ENCODE peak calls at places on chromosome X, in ten cellular contexts. W is OCI-LY7, Q is GM23248, P is MM.1S, N is H9, C is fibroblast of lung, K is GM23338, J is PC-3, L is hepatocyte, H is HCT116. V is an unnamed sample. For H3K79me2, the result is how much of the 10 kb centered on the place peaks cover.

GRCh38 chrX:16487620-16488380 is 162.2 kb upstream of the S100G start:
- DNase-seq in C (no peak), N (no peak), J (peak), K (no peak), L (no peak), H (no peak), Q (peak), P (no peak), W (no peak), V (no peak)

GRCh38 chrX:17521871-17522693 is 147.1 kb downstream of the NHS start:
- DNase-seq in W (no peak), N (peak), H (peak), L (peak), Q (peak), K (peak), P (no peak), J (peak), C (peak), V (no peak)

GRCh38 chrX:30593435-30594200 is 16.1 kb upstream of the TASL start:
- DNase-seq in Q (no peak), W (peak), K (peak), C (no peak), H (peak), P (peak), L (no peak), J (peak), N (peak), V (no peak)

GRCh38 chrX:151505796-151506195 is 57.7 kb upstream of the PASD1 start:
- DNase-seq in N (no peak), Q (peak), H (peak), P (no peak), L (peak), J (peak), K (peak), C (no peak), W (peak), V (peak)

GRCh38 chrX:68685722-68686683 is 38.5 kb downstream of the STARD8 start:
- DNase-seq in J (no peak), C (peak), H (no peak), Q (peak), P (no peak), K (peak), N (peak), L (peak), W (no peak), V (no peak)

GRCh38 chrX:49079489-49080428 is at the start of gene WDR45:
- DNase-seq in Q (peak), N (peak), L (peak), K (peak), C (peak), J (peak), H (no peak), W (peak), P (peak), V (peak)

GRCh38 chrX:104618106-104618895 is 52.3 kb downstream of the IL1RAPL2 start:
- DNase-seq in W (no peak), J (peak), Q (no peak), L (no peak), C (no peak), K (no peak), N (no peak), P (no peak), H (no peak), V (no peak)

GRCh38 chrX:137998619-137999018 is 432.7 kb downstream of the ZIC3 start:
- DNase-seq in H (no peak), K (no peak), L (no peak), C (no peak), J (no peak), P (no peak), Q (no peak), N (no peak), W (no peak), V (no peak)

GRCh38 chrX:23008431-23009099 is 8.8 kb downstream of the DDX53 start:
- DNase-seq in W (peak), H (peak), K (peak), L (peak), P (peak), N (no peak), Q (peak), J (peak), C (peak), V (no peak)

GRCh38 chrX:65451663-65452062 is 82.9 kb downstream of the LAS1L start:
- DNase-seq in N (no peak), J (peak), K (peak), W (peak), H (peak), P (peak), Q (peak), L (peak), C (peak), V (peak)

GRCh38 chrX:13087322-13088154 is 43.1 kb upstream of the FAM9C start:
- DNase-seq in H (no peak), J (peak), Q (no peak), W (peak), K (no peak), L (no peak), P (peak), N (no peak), C (no peak), V (peak)

GRCh38 chrX:52979993-52980392 is 21.7 kb upstream of the FAM156A start:
- DNase-seq in W (no peak), K (peak), L (no peak), Q (peak), H (no peak), P (no peak), C (no peak), J (no peak), N (no peak), V (no peak)

GRCh38 chrX:21946925-21947641 is 6.6 kb downstream of the SMS start:
- DNase-seq in J (peak), L (no peak), H (no peak), C (no peak), W (no peak), K (peak), Q (peak), P (no peak), N (peak), V (no peak)

GRCh38 chrX:65690057-65690855 is 22.8 kb downstream of the MSN start:
- DNase-seq in K (no peak), W (no peak), N (no peak), P (no peak), L (no peak), C (peak), J (peak), Q (peak), H (no peak), V (no peak)

GRCh38 chrX:122783918-122784317 is 400.2 kb upstream of the GRIA3 start:
- DNase-seq in H (no peak), P (no peak), J (no peak), W (no peak), K (no peak), N (no peak), Q (no peak), L (no peak), C (no peak), V (no peak)

GRCh38 chrX:146409528-146409927 is 400.0 kb upstream of the CXorf51B start:
- DNase-seq in C (no peak), N (no peak), Q (no peak), W (no peak), H (no peak), K (no peak), L (no peak), P (no peak), J (no peak), V (no peak)

GRCh38 chrX:70470850-70471289 is 26.2 kb downstream of the DLG3 start:
- DNase-seq in W (no peak), N (no peak), H (no peak), C (no peak), L (no peak), J (peak), Q (no peak), P (peak), K (no peak), V (no peak)

GRCh38 chrX:110317079-110317819 is 636 bp downstream of the AMMECR1 start:
- DNase-seq in N (no peak), J (no peak), L (peak), C (no peak), K (peak), H (no peak), P (peak), W (peak), Q (peak), V (peak)

GRCh38 chrX:119406739-119407138 is 7.6 kb downstream of the SLC25A43 start:
- DNase-seq in Q (peak), W (no peak), C (no peak), P (no peak), N (no peak), K (no peak), J (peak), L (no peak), H (no peak), V (no peak)

GRCh38 chrX:129529685-129530281 is 6.5 kb upstream of the SMARCA1 start:
- DNase-seq in K (no peak), C (peak), J (peak), W (no peak), H (no peak), N (no peak), P (no peak), Q (peak), L (peak), V (no peak)

GRCh38 chrX:124005220-124005619 is 43.7 kb downstream of the STAG2 start:
- DNase-seq in L (no peak), N (no peak), K (no peak), Q (no peak), W (no peak), J (no peak), P (no peak), C (no peak), H (no peak), V (no peak)

DNA sequence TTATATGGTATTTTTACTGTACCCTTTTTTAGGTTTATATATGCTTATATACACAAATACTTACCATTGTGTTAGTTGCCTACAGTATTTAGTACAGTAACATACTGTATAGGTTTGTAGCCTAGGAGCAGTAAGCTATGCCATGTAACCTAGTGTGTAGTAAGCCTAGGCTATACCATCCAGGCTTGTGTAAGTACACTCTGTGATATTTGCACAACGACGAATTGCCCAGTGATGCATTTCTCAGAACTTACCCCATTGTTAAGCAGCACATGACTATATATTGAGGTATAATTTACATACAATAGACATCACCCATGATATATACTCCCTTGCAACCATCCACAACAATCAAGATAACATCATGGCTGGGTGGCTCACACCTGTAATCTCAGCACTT is 40.1 kb downstream of the STAG2 start:
- DNase-seq in N (no peak), C (no peak), J (peak), K (no peak), L (no peak), W (no peak), Q (no peak), P (no peak), H (no peak), V (no peak)
- H3K79me2 ChIP-seq in N (under half), C (half or more), J (half or more), K (half or more), L (half or more), W (half or more), Q (half or more), P (half or more), H (half or more), V (half or more)

GRCh38 chrX:133359466-133359865 is 55.8 kb downstream of the GPC4 start:
- DNase-seq in K (peak), Q (no peak), L (no peak), W (no peak), C (no peak), J (no peak), N (peak), P (no peak), H (no peak), V (no peak)
- H3K79me2 ChIP-seq in K (half or more), Q (under half), L (under half), W (under half), C (under half), J (under half), N (under half), P (under half), H (under half), V (under half)

GRCh38 chrX:47523297-47523696 is 37.7 kb upstream of the ARAF start:
- DNase-seq in J (peak), W (peak), L (peak), Q (peak), P (peak), C (peak), K (peak), H (peak), N (peak), V (peak)
- H3K79me2 ChIP-seq in J (under half), W (under half), L (under half), Q (under half), P (under half), C (under half), K (under half), H (under half), N (under half), V (under half)

GRCh38 chrX:132482632-132483031 is 6.2 kb downstream of the MBNL3 start:
- DNase-seq in Q (no peak), J (no peak), N (no peak), W (no peak), K (no peak), L (no peak), H (no peak), C (no peak), P (no peak), V (no peak)
- H3K79me2 ChIP-seq in Q (under half), J (under half), N (under half), W (half or more), K (under half), L (under half), H (under half), C (under half), P (under half), V (half or more)